ENCODE peak calls at places on chromosome 1, in eight cellular contexts. One of them, this sample, is unnamed.

GRCh38 chr1:125085720-125086591 is 3901.2 kb downstream of the SRGAP2C start:
- DNase-seq in anterior cingulate cortex: no peak
- DNase-seq in activated naive CD4-positive, alpha-beta T cell: no peak
- DNase-seq in RCC 7860: no peak
- DNase-seq in kidney epithelial cell: no peak
- DNase-seq in activated T-helper 1 cell treated with anti-CD3 and anti-CD28 coated beads, Interleukin-12 subunit alpha, Interleukin-12 subunit beta, Interleukin-2, Interleukin-4 antibody, amounts not matched to agents 30 ng/mL and 10 ng/mL and 1 ng/mL, durations not matched to agents 14 hours and 24 hours and 36 hours: no peak
- DNase-seq in nephron progenitor cell: no peak
- DNase-seq in naive thymus-derived CD4-positive, alpha-beta T cell: no peak
- DNase-seq in this sample: no peak

GRCh38 chr1:247274857-247275256 is 19.0 kb downstream of the VN1R5 start:
- DNase-seq in anterior cingulate cortex: no peak
- DNase-seq in activated naive CD4-positive, alpha-beta T cell: no peak
- DNase-seq in RCC 7860: no peak
- DNase-seq in kidney epithelial cell: no peak
- DNase-seq in activated T-helper 1 cell treated with anti-CD3 and anti-CD28 coated beads, Interleukin-12 subunit alpha, Interleukin-12 subunit beta, Interleukin-2, Interleukin-4 antibody, amounts not matched to agents 30 ng/mL and 10 ng/mL and 1 ng/mL, durations not matched to agents 14 hours and 24 hours and 36 hours: no peak
- DNase-seq in nephron progenitor cell: no peak
- DNase-seq in naive thymus-derived CD4-positive, alpha-beta T cell: no peak
- DNase-seq in this sample: peak

GRCh38 chr1:236020359-236021000 is 44.4 kb downstream of the NID1 start:
- DNase-seq in anterior cingulate cortex: no peak
- DNase-seq in activated naive CD4-positive, alpha-beta T cell: no peak
- DNase-seq in RCC 7860: no peak
- DNase-seq in kidney epithelial cell: peak
- DNase-seq in activated T-helper 1 cell treated with anti-CD3 and anti-CD28 coated beads, Interleukin-12 subunit alpha, Interleukin-12 subunit beta, Interleukin-2, Interleukin-4 antibody, amounts not matched to agents 30 ng/mL and 10 ng/mL and 1 ng/mL, durations not matched to agents 14 hours and 24 hours and 36 hours: no peak
- DNase-seq in nephron progenitor cell: no peak
- DNase-seq in naive thymus-derived CD4-positive, alpha-beta T cell: no peak
- DNase-seq in this sample: no peak

GRCh38 chr1:228400237-228400651 is 6.4 kb downstream of the TRIM11 start:
- DNase-seq in anterior cingulate cortex: no peak
- DNase-seq in activated naive CD4-positive, alpha-beta T cell: no peak
- DNase-seq in RCC 7860: no peak
- DNase-seq in kidney epithelial cell: no peak
- DNase-seq in activated T-helper 1 cell treated with anti-CD3 and anti-CD28 coated beads, Interleukin-12 subunit alpha, Interleukin-12 subunit beta, Interleukin-2, Interleukin-4 antibody, amounts not matched to agents 30 ng/mL and 10 ng/mL and 1 ng/mL, durations not matched to agents 14 hours and 24 hours and 36 hours: no peak
- DNase-seq in nephron progenitor cell: no peak
- DNase-seq in naive thymus-derived CD4-positive, alpha-beta T cell: no peak
- DNase-seq in this sample: peak

GRCh38 chr1:111725192-111725591 is 14.0 kb downstream of the INKA2 start:
- DNase-seq in anterior cingulate cortex: no peak
- DNase-seq in activated naive CD4-positive, alpha-beta T cell: no peak
- DNase-seq in RCC 7860: no peak
- DNase-seq in kidney epithelial cell: no peak
- DNase-seq in activated T-helper 1 cell treated with anti-CD3 and anti-CD28 coated beads, Interleukin-12 subunit alpha, Interleukin-12 subunit beta, Interleukin-2, Interleukin-4 antibody, amounts not matched to agents 30 ng/mL and 10 ng/mL and 1 ng/mL, durations not matched to agents 14 hours and 24 hours and 36 hours: no peak
- DNase-seq in nephron progenitor cell: peak
- DNase-seq in naive thymus-derived CD4-positive, alpha-beta T cell: no peak
- DNase-seq in this sample: peak

GRCh38 chr1:24905979-24906720 is 23.9 kb downstream of the RUNX3 start:
- DNase-seq in anterior cingulate cortex: no peak
- DNase-seq in activated naive CD4-positive, alpha-beta T cell: no peak
- DNase-seq in RCC 7860: no peak
- DNase-seq in kidney epithelial cell: no peak
- DNase-seq in activated T-helper 1 cell treated with anti-CD3 and anti-CD28 coated beads, Interleukin-12 subunit alpha, Interleukin-12 subunit beta, Interleukin-2, Interleukin-4 antibody, amounts not matched to agents 30 ng/mL and 10 ng/mL and 1 ng/mL, durations not matched to agents 14 hours and 24 hours and 36 hours: no peak
- DNase-seq in nephron progenitor cell: no peak
- DNase-seq in naive thymus-derived CD4-positive, alpha-beta T cell: peak
- DNase-seq in this sample: peak

GRCh38 chr1:114164840-114165543 is 11.3 kb upstream of the SYT6 start:
- DNase-seq in anterior cingulate cortex: no peak
- DNase-seq in activated naive CD4-positive, alpha-beta T cell: no peak
- DNase-seq in RCC 7860: no peak
- DNase-seq in kidney epithelial cell: no peak
- DNase-seq in activated T-helper 1 cell treated with anti-CD3 and anti-CD28 coated beads, Interleukin-12 subunit alpha, Interleukin-12 subunit beta, Interleukin-2, Interleukin-4 antibody, amounts not matched to agents 30 ng/mL and 10 ng/mL and 1 ng/mL, durations not matched to agents 14 hours and 24 hours and 36 hours: no peak
- DNase-seq in nephron progenitor cell: no peak
- DNase-seq in naive thymus-derived CD4-positive, alpha-beta T cell: no peak
- DNase-seq in this sample: no peak

GRCh38 chr1:42784946-42785693 is at the start of gene TMEM269:
- DNase-seq in anterior cingulate cortex: no peak
- DNase-seq in activated naive CD4-positive, alpha-beta T cell: peak
- DNase-seq in RCC 7860: no peak
- DNase-seq in kidney epithelial cell: no peak
- DNase-seq in activated T-helper 1 cell treated with anti-CD3 and anti-CD28 coated beads, Interleukin-12 subunit alpha, Interleukin-12 subunit beta, Interleukin-2, Interleukin-4 antibody, amounts not matched to agents 30 ng/mL and 10 ng/mL and 1 ng/mL, durations not matched to agents 14 hours and 24 hours and 36 hours: peak
- DNase-seq in nephron progenitor cell: no peak
- DNase-seq in naive thymus-derived CD4-positive, alpha-beta T cell: peak
- DNase-seq in this sample: no peak

GRCh38 chr1:26861286-26861701 is 1.7 kb upstream of the SFN start:
- DNase-seq in anterior cingulate cortex: no peak
- DNase-seq in activated naive CD4-positive, alpha-beta T cell: no peak
- DNase-seq in RCC 7860: peak
- DNase-seq in kidney epithelial cell: no peak
- DNase-seq in activated T-helper 1 cell treated with anti-CD3 and anti-CD28 coated beads, Interleukin-12 subunit alpha, Interleukin-12 subunit beta, Interleukin-2, Interleukin-4 antibody, amounts not matched to agents 30 ng/mL and 10 ng/mL and 1 ng/mL, durations not matched to agents 14 hours and 24 hours and 36 hours: no peak
- DNase-seq in nephron progenitor cell: no peak
- DNase-seq in naive thymus-derived CD4-positive, alpha-beta T cell: no peak
- DNase-seq in this sample: no peak

GRCh38 chr1:5979536-5980313 is 12.5 kb downstream of the NPHP4 start:
- DNase-seq in anterior cingulate cortex: no peak
- DNase-seq in activated naive CD4-positive, alpha-beta T cell: no peak
- DNase-seq in RCC 7860: no peak
- DNase-seq in kidney epithelial cell: no peak
- DNase-seq in activated T-helper 1 cell treated with anti-CD3 and anti-CD28 coated beads, Interleukin-12 subunit alpha, Interleukin-12 subunit beta, Interleukin-2, Interleukin-4 antibody, amounts not matched to agents 30 ng/mL and 10 ng/mL and 1 ng/mL, durations not matched to agents 14 hours and 24 hours and 36 hours: no peak
- DNase-seq in nephron progenitor cell: no peak
- DNase-seq in naive thymus-derived CD4-positive, alpha-beta T cell: no peak
- DNase-seq in this sample: no peak

GRCh38 chr1:180112979-180113650 is 41.6 kb upstream of the QSOX1 start:
- DNase-seq in anterior cingulate cortex: no peak
- DNase-seq in activated naive CD4-positive, alpha-beta T cell: no peak
- DNase-seq in RCC 7860: no peak
- DNase-seq in kidney epithelial cell: no peak
- DNase-seq in activated T-helper 1 cell treated with anti-CD3 and anti-CD28 coated beads, Interleukin-12 subunit alpha, Interleukin-12 subunit beta, Interleukin-2, Interleukin-4 antibody, amounts not matched to agents 30 ng/mL and 10 ng/mL and 1 ng/mL, durations not matched to agents 14 hours and 24 hours and 36 hours: no peak
- DNase-seq in nephron progenitor cell: no peak
- DNase-seq in naive thymus-derived CD4-positive, alpha-beta T cell: no peak
- DNase-seq in this sample: no peak

GRCh38 chr1:55070291-55070690 is 30.9 kb downstream of the PCSK9 start:
- DNase-seq in anterior cingulate cortex: no peak
- DNase-seq in activated naive CD4-positive, alpha-beta T cell: no peak
- DNase-seq in RCC 7860: no peak
- DNase-seq in kidney epithelial cell: no peak
- DNase-seq in activated T-helper 1 cell treated with anti-CD3 and anti-CD28 coated beads, Interleukin-12 subunit alpha, Interleukin-12 subunit beta, Interleukin-2, Interleukin-4 antibody, amounts not matched to agents 30 ng/mL and 10 ng/mL and 1 ng/mL, durations not matched to agents 14 hours and 24 hours and 36 hours: no peak
- DNase-seq in nephron progenitor cell: no peak
- DNase-seq in naive thymus-derived CD4-positive, alpha-beta T cell: no peak
- DNase-seq in this sample: no peak

GRCh38 chr1:9294910-9295636 is 2.4 kb downstream of the SPSB1 start:
- DNase-seq in anterior cingulate cortex: no peak
- DNase-seq in activated naive CD4-positive, alpha-beta T cell: no peak
- DNase-seq in RCC 7860: peak
- DNase-seq in kidney epithelial cell: no peak
- DNase-seq in activated T-helper 1 cell treated with anti-CD3 and anti-CD28 coated beads, Interleukin-12 subunit alpha, Interleukin-12 subunit beta, Interleukin-2, Interleukin-4 antibody, amounts not matched to agents 30 ng/mL and 10 ng/mL and 1 ng/mL, durations not matched to agents 14 hours and 24 hours and 36 hours: peak
- DNase-seq in nephron progenitor cell: no peak
- DNase-seq in naive thymus-derived CD4-positive, alpha-beta T cell: no peak
- DNase-seq in this sample: no peak

GRCh38 chr1:11521605-11522399 is 42.8 kb downstream of the DISP3 start:
- DNase-seq in anterior cingulate cortex: no peak
- DNase-seq in activated naive CD4-positive, alpha-beta T cell: no peak
- DNase-seq in RCC 7860: no peak
- DNase-seq in kidney epithelial cell: no peak
- DNase-seq in activated T-helper 1 cell treated with anti-CD3 and anti-CD28 coated beads, Interleukin-12 subunit alpha, Interleukin-12 subunit beta, Interleukin-2, Interleukin-4 antibody, amounts not matched to agents 30 ng/mL and 10 ng/mL and 1 ng/mL, durations not matched to agents 14 hours and 24 hours and 36 hours: no peak
- DNase-seq in nephron progenitor cell: no peak
- DNase-seq in naive thymus-derived CD4-positive, alpha-beta T cell: no peak
- DNase-seq in this sample: peak

GRCh38 chr1:88111806-88112205 is 572.3 kb upstream of the PKN2 start:
- DNase-seq in anterior cingulate cortex: no peak
- DNase-seq in activated naive CD4-positive, alpha-beta T cell: no peak
- DNase-seq in RCC 7860: no peak
- DNase-seq in kidney epithelial cell: peak
- DNase-seq in activated T-helper 1 cell treated with anti-CD3 and anti-CD28 coated beads, Interleukin-12 subunit alpha, Interleukin-12 subunit beta, Interleukin-2, Interleukin-4 antibody, amounts not matched to agents 30 ng/mL and 10 ng/mL and 1 ng/mL, durations not matched to agents 14 hours and 24 hours and 36 hours: no peak
- DNase-seq in nephron progenitor cell: no peak
- DNase-seq in naive thymus-derived CD4-positive, alpha-beta T cell: no peak
- DNase-seq in this sample: no peak

GRCh38 chr1:88618331-88618730 is 65.7 kb upstream of the PKN2 start:
- DNase-seq in anterior cingulate cortex: no peak
- DNase-seq in activated naive CD4-positive, alpha-beta T cell: no peak
- DNase-seq in RCC 7860: no peak
- DNase-seq in kidney epithelial cell: no peak
- DNase-seq in activated T-helper 1 cell treated with anti-CD3 and anti-CD28 coated beads, Interleukin-12 subunit alpha, Interleukin-12 subunit beta, Interleukin-2, Interleukin-4 antibody, amounts not matched to agents 30 ng/mL and 10 ng/mL and 1 ng/mL, durations not matched to agents 14 hours and 24 hours and 36 hours: no peak
- DNase-seq in nephron progenitor cell: no peak
- DNase-seq in naive thymus-derived CD4-positive, alpha-beta T cell: no peak
- DNase-seq in this sample: no peak

GRCh38 chr1:164006621-164007020 is 552.4 kb upstream of the PBX1 start:
- DNase-seq in anterior cingulate cortex: no peak
- DNase-seq in activated naive CD4-positive, alpha-beta T cell: no peak
- DNase-seq in RCC 7860: no peak
- DNase-seq in kidney epithelial cell: no peak
- DNase-seq in activated T-helper 1 cell treated with anti-CD3 and anti-CD28 coated beads, Interleukin-12 subunit alpha, Interleukin-12 subunit beta, Interleukin-2, Interleukin-4 antibody, amounts not matched to agents 30 ng/mL and 10 ng/mL and 1 ng/mL, durations not matched to agents 14 hours and 24 hours and 36 hours: no peak
- DNase-seq in nephron progenitor cell: no peak
- DNase-seq in naive thymus-derived CD4-positive, alpha-beta T cell: no peak
- DNase-seq in this sample: no peak

GRCh38 chr1:47174621-47175020 is 15.2 kb downstream of the PDZK1IP1 start:
- DNase-seq in anterior cingulate cortex: no peak
- DNase-seq in activated naive CD4-positive, alpha-beta T cell: no peak
- DNase-seq in RCC 7860: no peak
- DNase-seq in kidney epithelial cell: no peak
- DNase-seq in activated T-helper 1 cell treated with anti-CD3 and anti-CD28 coated beads, Interleukin-12 subunit alpha, Interleukin-12 subunit beta, Interleukin-2, Interleukin-4 antibody, amounts not matched to agents 30 ng/mL and 10 ng/mL and 1 ng/mL, durations not matched to agents 14 hours and 24 hours and 36 hours: no peak
- DNase-seq in nephron progenitor cell: no peak
- DNase-seq in naive thymus-derived CD4-positive, alpha-beta T cell: no peak
- DNase-seq in this sample: no peak

GRCh38 chr1:198497326-198498220 is 42.9 kb downstream of the ATP6V1G3 start:
- DNase-seq in anterior cingulate cortex: no peak
- DNase-seq in activated naive CD4-positive, alpha-beta T cell: no peak
- DNase-seq in RCC 7860: peak
- DNase-seq in kidney epithelial cell: no peak
- DNase-seq in activated T-helper 1 cell treated with anti-CD3 and anti-CD28 coated beads, Interleukin-12 subunit alpha, Interleukin-12 subunit beta, Interleukin-2, Interleukin-4 antibody, amounts not matched to agents 30 ng/mL and 10 ng/mL and 1 ng/mL, durations not matched to agents 14 hours and 24 hours and 36 hours: no peak
- DNase-seq in nephron progenitor cell: no peak
- DNase-seq in naive thymus-derived CD4-positive, alpha-beta T cell: no peak
- DNase-seq in this sample: no peak

GRCh38 chr1:202553560-202554038 is 156.7 kb downstream of the SYT2 start:
- DNase-seq in anterior cingulate cortex: no peak
- DNase-seq in activated naive CD4-positive, alpha-beta T cell: no peak
- DNase-seq in RCC 7860: no peak
- DNase-seq in kidney epithelial cell: no peak
- DNase-seq in activated T-helper 1 cell treated with anti-CD3 and anti-CD28 coated beads, Interleukin-12 subunit alpha, Interleukin-12 subunit beta, Interleukin-2, Interleukin-4 antibody, amounts not matched to agents 30 ng/mL and 10 ng/mL and 1 ng/mL, durations not matched to agents 14 hours and 24 hours and 36 hours: no peak
- DNase-seq in nephron progenitor cell: no peak
- DNase-seq in naive thymus-derived CD4-positive, alpha-beta T cell: no peak
- DNase-seq in this sample: no peak

GRCh38 chr1:211420389-211420788 is 71.6 kb downstream of the RD3 start:
- DNase-seq in anterior cingulate cortex: no peak
- DNase-seq in activated naive CD4-positive, alpha-beta T cell: no peak
- DNase-seq in RCC 7860: no peak
- DNase-seq in kidney epithelial cell: no peak
- DNase-seq in activated T-helper 1 cell treated with anti-CD3 and anti-CD28 coated beads, Interleukin-12 subunit alpha, Interleukin-12 subunit beta, Interleukin-2, Interleukin-4 antibody, amounts not matched to agents 30 ng/mL and 10 ng/mL and 1 ng/mL, durations not matched to agents 14 hours and 24 hours and 36 hours: peak
- DNase-seq in nephron progenitor cell: no peak
- DNase-seq in naive thymus-derived CD4-positive, alpha-beta T cell: no peak
- DNase-seq in this sample: no peak

GRCh38 chr1:3481836-3482589 is 27.5 kb downstream of the ARHGEF16 start:
- DNase-seq in anterior cingulate cortex: no peak
- DNase-seq in activated naive CD4-positive, alpha-beta T cell: no peak
- DNase-seq in RCC 7860: peak
- DNase-seq in kidney epithelial cell: no peak
- DNase-seq in activated T-helper 1 cell treated with anti-CD3 and anti-CD28 coated beads, Interleukin-12 subunit alpha, Interleukin-12 subunit beta, Interleukin-2, Interleukin-4 antibody, amounts not matched to agents 30 ng/mL and 10 ng/mL and 1 ng/mL, durations not matched to agents 14 hours and 24 hours and 36 hours: no peak
- DNase-seq in nephron progenitor cell: no peak
- DNase-seq in naive thymus-derived CD4-positive, alpha-beta T cell: no peak
- DNase-seq in this sample: no peak

GRCh38 chr1:28927442-28928305 is 13.3 kb downstream of the EPB41 start:
- DNase-seq in anterior cingulate cortex: no peak
- DNase-seq in activated naive CD4-positive, alpha-beta T cell: no peak
- DNase-seq in RCC 7860: no peak
- DNase-seq in kidney epithelial cell: no peak
- DNase-seq in activated T-helper 1 cell treated with anti-CD3 and anti-CD28 coated beads, Interleukin-12 subunit alpha, Interleukin-12 subunit beta, Interleukin-2, Interleukin-4 antibody, amounts not matched to agents 30 ng/mL and 10 ng/mL and 1 ng/mL, durations not matched to agents 14 hours and 24 hours and 36 hours: no peak
- DNase-seq in nephron progenitor cell: peak
- DNase-seq in naive thymus-derived CD4-positive, alpha-beta T cell: no peak
- DNase-seq in this sample: no peak

GRCh38 chr1:91591175-91591968 is 90.7 kb downstream of the CDC7 start:
- DNase-seq in anterior cingulate cortex: no peak
- DNase-seq in activated naive CD4-positive, alpha-beta T cell: no peak
- DNase-seq in RCC 7860: no peak
- DNase-seq in kidney epithelial cell: no peak
- DNase-seq in activated T-helper 1 cell treated with anti-CD3 and anti-CD28 coated beads, Interleukin-12 subunit alpha, Interleukin-12 subunit beta, Interleukin-2, Interleukin-4 antibody, amounts not matched to agents 30 ng/mL and 10 ng/mL and 1 ng/mL, durations not matched to agents 14 hours and 24 hours and 36 hours: no peak
- DNase-seq in nephron progenitor cell: no peak
- DNase-seq in naive thymus-derived CD4-positive, alpha-beta T cell: no peak
- DNase-seq in this sample: no peak

GRCh38 chr1:91830242-91831131 is 55.5 kb downstream of the TGFBR3 start:
- DNase-seq in anterior cingulate cortex: no peak
- DNase-seq in activated naive CD4-positive, alpha-beta T cell: no peak
- DNase-seq in RCC 7860: no peak
- DNase-seq in kidney epithelial cell: no peak
- DNase-seq in activated T-helper 1 cell treated with anti-CD3 and anti-CD28 coated beads, Interleukin-12 subunit alpha, Interleukin-12 subunit beta, Interleukin-2, Interleukin-4 antibody, amounts not matched to agents 30 ng/mL and 10 ng/mL and 1 ng/mL, durations not matched to agents 14 hours and 24 hours and 36 hours: no peak
- DNase-seq in nephron progenitor cell: no peak
- DNase-seq in naive thymus-derived CD4-positive, alpha-beta T cell: no peak
- DNase-seq in this sample: peak

GRCh38 chr1:82994866-82995370 is 1004.0 kb downstream of the TTLL7 start:
- DNase-seq in anterior cingulate cortex: no peak
- DNase-seq in activated naive CD4-positive, alpha-beta T cell: no peak
- DNase-seq in RCC 7860: no peak
- DNase-seq in kidney epithelial cell: no peak
- DNase-seq in activated T-helper 1 cell treated with anti-CD3 and anti-CD28 coated beads, Interleukin-12 subunit alpha, Interleukin-12 subunit beta, Interleukin-2, Interleukin-4 antibody, amounts not matched to agents 30 ng/mL and 10 ng/mL and 1 ng/mL, durations not matched to agents 14 hours and 24 hours and 36 hours: no peak
- DNase-seq in nephron progenitor cell: no peak
- DNase-seq in naive thymus-derived CD4-positive, alpha-beta T cell: no peak
- DNase-seq in this sample: no peak

GRCh38 chr1:11364170-11364569 is 91.2 kb downstream of the UBIAD1 start:
- DNase-seq in anterior cingulate cortex: no peak
- DNase-seq in activated naive CD4-positive, alpha-beta T cell: no peak
- DNase-seq in RCC 7860: no peak
- DNase-seq in kidney epithelial cell: no peak
- DNase-seq in activated T-helper 1 cell treated with anti-CD3 and anti-CD28 coated beads, Interleukin-12 subunit alpha, Interleukin-12 subunit beta, Interleukin-2, Interleukin-4 antibody, amounts not matched to agents 30 ng/mL and 10 ng/mL and 1 ng/mL, durations not matched to agents 14 hours and 24 hours and 36 hours: no peak
- DNase-seq in nephron progenitor cell: no peak
- DNase-seq in naive thymus-derived CD4-positive, alpha-beta T cell: no peak
- DNase-seq in this sample: no peak

GRCh38 chr1:66383602-66384001 is 150.4 kb upstream of the SGIP1 start:
- DNase-seq in anterior cingulate cortex: no peak
- DNase-seq in activated naive CD4-positive, alpha-beta T cell: no peak
- DNase-seq in RCC 7860: no peak
- DNase-seq in kidney epithelial cell: no peak
- DNase-seq in activated T-helper 1 cell treated with anti-CD3 and anti-CD28 coated beads, Interleukin-12 subunit alpha, Interleukin-12 subunit beta, Interleukin-2, Interleukin-4 antibody, amounts not matched to agents 30 ng/mL and 10 ng/mL and 1 ng/mL, durations not matched to agents 14 hours and 24 hours and 36 hours: no peak
- DNase-seq in nephron progenitor cell: no peak
- DNase-seq in naive thymus-derived CD4-positive, alpha-beta T cell: no peak
- DNase-seq in this sample: no peak

GRCh38 chr1:51147394-51147793 is 45.4 kb downstream of the C1orf185 start:
- DNase-seq in anterior cingulate cortex: no peak
- DNase-seq in activated naive CD4-positive, alpha-beta T cell: no peak
- DNase-seq in RCC 7860: no peak
- DNase-seq in kidney epithelial cell: no peak
- DNase-seq in activated T-helper 1 cell treated with anti-CD3 and anti-CD28 coated beads, Interleukin-12 subunit alpha, Interleukin-12 subunit beta, Interleukin-2, Interleukin-4 antibody, amounts not matched to agents 30 ng/mL and 10 ng/mL and 1 ng/mL, durations not matched to agents 14 hours and 24 hours and 36 hours: no peak
- DNase-seq in nephron progenitor cell: no peak
- DNase-seq in naive thymus-derived CD4-positive, alpha-beta T cell: no peak
- DNase-seq in this sample: no peak

GRCh38 chr1:224799083-224799482 is 130.4 kb upstream of the DNAH14 start:
- DNase-seq in anterior cingulate cortex: no peak
- DNase-seq in activated naive CD4-positive, alpha-beta T cell: no peak
- DNase-seq in RCC 7860: no peak
- DNase-seq in kidney epithelial cell: no peak
- DNase-seq in activated T-helper 1 cell treated with anti-CD3 and anti-CD28 coated beads, Interleukin-12 subunit alpha, Interleukin-12 subunit beta, Interleukin-2, Interleukin-4 antibody, amounts not matched to agents 30 ng/mL and 10 ng/mL and 1 ng/mL, durations not matched to agents 14 hours and 24 hours and 36 hours: no peak
- DNase-seq in nephron progenitor cell: no peak
- DNase-seq in naive thymus-derived CD4-positive, alpha-beta T cell: no peak
- DNase-seq in this sample: no peak

GRCh38 chr1:85087659-85088407 is 39.5 kb upstream of the MCOLN3 start:
- DNase-seq in anterior cingulate cortex: no peak
- DNase-seq in activated naive CD4-positive, alpha-beta T cell: no peak
- DNase-seq in RCC 7860: no peak
- DNase-seq in kidney epithelial cell: no peak
- DNase-seq in activated T-helper 1 cell treated with anti-CD3 and anti-CD28 coated beads, Interleukin-12 subunit alpha, Interleukin-12 subunit beta, Interleukin-2, Interleukin-4 antibody, amounts not matched to agents 30 ng/mL and 10 ng/mL and 1 ng/mL, durations not matched to agents 14 hours and 24 hours and 36 hours: no peak
- DNase-seq in nephron progenitor cell: no peak
- DNase-seq in naive thymus-derived CD4-positive, alpha-beta T cell: no peak
- DNase-seq in this sample: no peak

This sample was measured in mesenteric fat pad.